ENCODE peak calls at places on chromosomes 4 and X, in eight cellular contexts. One of them, this sample, is unnamed.
A peak's percentile ranks its signal among the peaks of the same experiment; 100 is the strongest.

GRCh38 chr4:145734576-145735329 is 54.8 kb downstream of the C4orf51 start:
- DNase-seq in BE2C: no peak
- DNase-seq in RWPE1: peak; percentile 95
- DNase-seq in AG20443: peak; percentile 89
- DNase-seq in NCI-H69: no peak
- DNase-seq in stimulated activated CD4-positive, alpha-beta T cell treated with anti-CD3 and anti-CD28 coated beads, Interleukin-15, amount 100 ng/mL, for 1 hour: no peak
- DNase-seq in NCI-H524 treated with DMSO at 0.1 percent for 48 hours: no peak
- DNase-seq in activated CD8-positive, alpha-beta memory T cell treated with anti-CD3 and anti-CD28 coated beads, Interleukin-2, amount 50 U/mL, for 48 hours: no peak
- DNase-seq in this sample: peak; percentile 99

GRCh38 chrX:66046612-66047235 is 6.8 kb upstream of the VSIG4 start:
- DNase-seq in BE2C: no peak
- DNase-seq in RWPE1: no peak
- DNase-seq in AG20443: no peak
- DNase-seq in NCI-H69: no peak
- DNase-seq in stimulated activated CD4-positive, alpha-beta T cell treated with anti-CD3 and anti-CD28 coated beads, Interleukin-15, amount 100 ng/mL, for 1 hour: no peak
- DNase-seq in NCI-H524 treated with DMSO at 0.1 percent for 48 hours: no peak
- DNase-seq in activated CD8-positive, alpha-beta memory T cell treated with anti-CD3 and anti-CD28 coated beads, Interleukin-2, amount 50 U/mL, for 48 hours: no peak
- DNase-seq in this sample: no peak

GRCh38 chrX:39058724-39059123 is 257.5 kb downstream of the MID1IP1 start:
- DNase-seq in BE2C: no peak
- DNase-seq in RWPE1: no peak
- DNase-seq in AG20443: no peak
- DNase-seq in NCI-H69: no peak
- DNase-seq in stimulated activated CD4-positive, alpha-beta T cell treated with anti-CD3 and anti-CD28 coated beads, Interleukin-15, amount 100 ng/mL, for 1 hour: no peak
- DNase-seq in NCI-H524 treated with DMSO at 0.1 percent for 48 hours: no peak
- DNase-seq in activated CD8-positive, alpha-beta memory T cell treated with anti-CD3 and anti-CD28 coated beads, Interleukin-2, amount 50 U/mL, for 48 hours: no peak
- DNase-seq in this sample: no peak

GRCh38 chr4:147578057-147578476 is 39.1 kb upstream of the TMEM184C start:
- DNase-seq in BE2C: no peak
- DNase-seq in RWPE1: peak; percentile 98
- DNase-seq in AG20443: peak; percentile 71
- DNase-seq in NCI-H69: no peak
- DNase-seq in stimulated activated CD4-positive, alpha-beta T cell treated with anti-CD3 and anti-CD28 coated beads, Interleukin-15, amount 100 ng/mL, for 1 hour: no peak
- DNase-seq in NCI-H524 treated with DMSO at 0.1 percent for 48 hours: no peak
- DNase-seq in activated CD8-positive, alpha-beta memory T cell treated with anti-CD3 and anti-CD28 coated beads, Interleukin-2, amount 50 U/mL, for 48 hours: no peak
- DNase-seq in this sample: peak; percentile 99

GRCh38 chr4:166169111-166169510 is 296.1 kb downstream of the TLL1 start:
- DNase-seq in BE2C: peak; percentile 49
- DNase-seq in RWPE1: no peak
- DNase-seq in AG20443: no peak
- DNase-seq in NCI-H69: peak; percentile 48
- DNase-seq in stimulated activated CD4-positive, alpha-beta T cell treated with anti-CD3 and anti-CD28 coated beads, Interleukin-15, amount 100 ng/mL, for 1 hour: no peak
- DNase-seq in NCI-H524 treated with DMSO at 0.1 percent for 48 hours: no peak
- DNase-seq in activated CD8-positive, alpha-beta memory T cell treated with anti-CD3 and anti-CD28 coated beads, Interleukin-2, amount 50 U/mL, for 48 hours: no peak
- DNase-seq in this sample: no peak

GRCh38 chr4:8291701-8292387 is 22.3 kb downstream of the HTRA3 start:
- DNase-seq in BE2C: no peak
- DNase-seq in RWPE1: no peak
- DNase-seq in AG20443: no peak
- DNase-seq in NCI-H69: no peak
- DNase-seq in stimulated activated CD4-positive, alpha-beta T cell treated with anti-CD3 and anti-CD28 coated beads, Interleukin-15, amount 100 ng/mL, for 1 hour: no peak
- DNase-seq in NCI-H524 treated with DMSO at 0.1 percent for 48 hours: no peak
- DNase-seq in activated CD8-positive, alpha-beta memory T cell treated with anti-CD3 and anti-CD28 coated beads, Interleukin-2, amount 50 U/mL, for 48 hours: no peak
- DNase-seq in this sample: no peak

GRCh38 chr4:25792843-25793242 is 69.9 kb downstream of the SEL1L3 start:
- DNase-seq in BE2C: no peak
- DNase-seq in RWPE1: no peak
- DNase-seq in AG20443: no peak
- DNase-seq in NCI-H69: no peak
- DNase-seq in stimulated activated CD4-positive, alpha-beta T cell treated with anti-CD3 and anti-CD28 coated beads, Interleukin-15, amount 100 ng/mL, for 1 hour: no peak
- DNase-seq in NCI-H524 treated with DMSO at 0.1 percent for 48 hours: no peak
- DNase-seq in activated CD8-positive, alpha-beta memory T cell treated with anti-CD3 and anti-CD28 coated beads, Interleukin-2, amount 50 U/mL, for 48 hours: no peak
- DNase-seq in this sample: no peak

GRCh38 chr4:153538408-153539057 is 72.4 kb downstream of the TMEM131L start:
- DNase-seq in BE2C: peak; percentile 51
- DNase-seq in RWPE1: no peak
- DNase-seq in AG20443: peak; percentile 47
- DNase-seq in NCI-H69: peak; percentile 5
- DNase-seq in stimulated activated CD4-positive, alpha-beta T cell treated with anti-CD3 and anti-CD28 coated beads, Interleukin-15, amount 100 ng/mL, for 1 hour: no peak
- DNase-seq in NCI-H524 treated with DMSO at 0.1 percent for 48 hours: no peak
- DNase-seq in activated CD8-positive, alpha-beta memory T cell treated with anti-CD3 and anti-CD28 coated beads, Interleukin-2, amount 50 U/mL, for 48 hours: no peak
- DNase-seq in this sample: no peak

GRCh38 chrX:121146059-121146628 is 98.7 kb downstream of the GLUD2 start:
- DNase-seq in BE2C: no peak
- DNase-seq in RWPE1: no peak
- DNase-seq in AG20443: no peak
- DNase-seq in NCI-H69: no peak
- DNase-seq in stimulated activated CD4-positive, alpha-beta T cell treated with anti-CD3 and anti-CD28 coated beads, Interleukin-15, amount 100 ng/mL, for 1 hour: no peak
- DNase-seq in NCI-H524 treated with DMSO at 0.1 percent for 48 hours: no peak
- DNase-seq in activated CD8-positive, alpha-beta memory T cell treated with anti-CD3 and anti-CD28 coated beads, Interleukin-2, amount 50 U/mL, for 48 hours: no peak
- DNase-seq in this sample: peak; percentile 19

GRCh38 chr4:22522206-22522605 is 6.3 kb upstream of the ADGRA3 start:
- DNase-seq in BE2C: no peak
- DNase-seq in RWPE1: no peak
- DNase-seq in AG20443: no peak
- DNase-seq in NCI-H69: no peak
- DNase-seq in stimulated activated CD4-positive, alpha-beta T cell treated with anti-CD3 and anti-CD28 coated beads, Interleukin-15, amount 100 ng/mL, for 1 hour: no peak
- DNase-seq in NCI-H524 treated with DMSO at 0.1 percent for 48 hours: no peak
- DNase-seq in activated CD8-positive, alpha-beta memory T cell treated with anti-CD3 and anti-CD28 coated beads, Interleukin-2, amount 50 U/mL, for 48 hours: no peak
- DNase-seq in this sample: no peak

GRCh38 chrX:154411322-154411980 is at the start of gene TAFAZZIN:
- DNase-seq in BE2C: peak; percentile 79
- DNase-seq in RWPE1: peak; percentile 68
- DNase-seq in AG20443: peak; percentile 87
- DNase-seq in NCI-H69: peak; percentile 88
- DNase-seq in stimulated activated CD4-positive, alpha-beta T cell treated with anti-CD3 and anti-CD28 coated beads, Interleukin-15, amount 100 ng/mL, for 1 hour: peak; percentile 64
- DNase-seq in NCI-H524 treated with DMSO at 0.1 percent for 48 hours: no peak
- DNase-seq in activated CD8-positive, alpha-beta memory T cell treated with anti-CD3 and anti-CD28 coated beads, Interleukin-2, amount 50 U/mL, for 48 hours: peak; percentile 84
- DNase-seq in this sample: no peak

GRCh38 chr4:93394488-93395185 is 433.9 kb upstream of the ATOH1 start:
- DNase-seq in BE2C: no peak
- DNase-seq in RWPE1: no peak
- DNase-seq in AG20443: no peak
- DNase-seq in NCI-H69: no peak
- DNase-seq in stimulated activated CD4-positive, alpha-beta T cell treated with anti-CD3 and anti-CD28 coated beads, Interleukin-15, amount 100 ng/mL, for 1 hour: no peak
- DNase-seq in NCI-H524 treated with DMSO at 0.1 percent for 48 hours: no peak
- DNase-seq in activated CD8-positive, alpha-beta memory T cell treated with anti-CD3 and anti-CD28 coated beads, Interleukin-2, amount 50 U/mL, for 48 hours: no peak
- DNase-seq in this sample: no peak

GRCh38 chr4:9971711-9972110 is 49.6 kb downstream of the SLC2A9 start:
- DNase-seq in BE2C: no peak
- DNase-seq in RWPE1: no peak
- DNase-seq in AG20443: no peak
- DNase-seq in NCI-H69: peak; percentile 19
- DNase-seq in stimulated activated CD4-positive, alpha-beta T cell treated with anti-CD3 and anti-CD28 coated beads, Interleukin-15, amount 100 ng/mL, for 1 hour: no peak
- DNase-seq in NCI-H524 treated with DMSO at 0.1 percent for 48 hours: no peak
- DNase-seq in activated CD8-positive, alpha-beta memory T cell treated with anti-CD3 and anti-CD28 coated beads, Interleukin-2, amount 50 U/mL, for 48 hours: no peak
- DNase-seq in this sample: no peak

GRCh38 chr4:45284400-45285085 is 558.2 kb upstream of the GNPDA2 start:
- DNase-seq in BE2C: no peak
- DNase-seq in RWPE1: no peak
- DNase-seq in AG20443: no peak
- DNase-seq in NCI-H69: no peak
- DNase-seq in stimulated activated CD4-positive, alpha-beta T cell treated with anti-CD3 and anti-CD28 coated beads, Interleukin-15, amount 100 ng/mL, for 1 hour: no peak
- DNase-seq in NCI-H524 treated with DMSO at 0.1 percent for 48 hours: no peak
- DNase-seq in activated CD8-positive, alpha-beta memory T cell treated with anti-CD3 and anti-CD28 coated beads, Interleukin-2, amount 50 U/mL, for 48 hours: no peak
- DNase-seq in this sample: no peak

GRCh38 chr4:157222764-157223145 is 2.2 kb downstream of the GRIA2 start:
- DNase-seq in BE2C: peak; percentile 7
- DNase-seq in RWPE1: no peak
- DNase-seq in AG20443: peak; percentile 8
- DNase-seq in NCI-H69: peak; percentile 71
- DNase-seq in stimulated activated CD4-positive, alpha-beta T cell treated with anti-CD3 and anti-CD28 coated beads, Interleukin-15, amount 100 ng/mL, for 1 hour: no peak
- DNase-seq in NCI-H524 treated with DMSO at 0.1 percent for 48 hours: no peak
- DNase-seq in activated CD8-positive, alpha-beta memory T cell treated with anti-CD3 and anti-CD28 coated beads, Interleukin-2, amount 50 U/mL, for 48 hours: no peak
- DNase-seq in this sample: no peak